ENCODE peak calls at places on chromosomes 11 and 22, in nine cellular contexts. One of them, this sample, is unnamed.

GRCh38 chr11:102685311-102685710 is 20.3 kb downstream of the MMP27 start:
- DNase-seq in H9: no peak
- DNase-seq in lower lobe of right lung: no peak
- DNase-seq in epithelial cell of esophagus: peak
- DNase-seq in mammary epithelial cell: peak
- DNase-seq in AG10803: no peak
- DNase-seq in HCT116: no peak
- DNase-seq in fibroblast of mammary gland: no peak
- DNase-seq in colonic mucosa: no peak
- DNase-seq in this sample: no peak

GRCh38 chr11:66419825-66420224 is 1.0 kb upstream of the NPAS4 start:
- DNase-seq in H9: peak
- DNase-seq in lower lobe of right lung: no peak
- DNase-seq in epithelial cell of esophagus: no peak
- DNase-seq in mammary epithelial cell: no peak
- DNase-seq in AG10803: no peak
- DNase-seq in HCT116: no peak
- DNase-seq in fibroblast of mammary gland: no peak
- DNase-seq in colonic mucosa: no peak
- DNase-seq in this sample: no peak

GRCh38 chr11:47161134-47161854 is 15.4 kb downstream of the ARFGAP2 start:
- DNase-seq in H9: peak
- DNase-seq in lower lobe of right lung: peak
- DNase-seq in epithelial cell of esophagus: peak
- DNase-seq in mammary epithelial cell: peak
- DNase-seq in AG10803: peak
- DNase-seq in HCT116: no peak
- DNase-seq in fibroblast of mammary gland: peak
- DNase-seq in colonic mucosa: peak
- DNase-seq in this sample: peak

GRCh38 chr11:10575346-10575745 is 6.9 kb upstream of the LYVE1 start:
- DNase-seq in H9: no peak
- DNase-seq in lower lobe of right lung: no peak
- DNase-seq in epithelial cell of esophagus: no peak
- DNase-seq in mammary epithelial cell: no peak
- DNase-seq in AG10803: no peak
- DNase-seq in HCT116: no peak
- DNase-seq in fibroblast of mammary gland: no peak
- DNase-seq in colonic mucosa: no peak
- DNase-seq in this sample: no peak

GRCh38 chr11:119676461-119677020 is 52.5 kb downstream of the NECTIN1 start:
- DNase-seq in H9: no peak
- DNase-seq in lower lobe of right lung: no peak
- DNase-seq in epithelial cell of esophagus: peak
- DNase-seq in mammary epithelial cell: no peak
- DNase-seq in AG10803: peak
- DNase-seq in HCT116: no peak
- DNase-seq in fibroblast of mammary gland: peak
- DNase-seq in colonic mucosa: no peak
- DNase-seq in this sample: peak

GRCh38 chr11:1435820-1436467 is 46.2 kb downstream of the BRSK2 start:
- DNase-seq in H9: peak
- DNase-seq in lower lobe of right lung: no peak
- DNase-seq in epithelial cell of esophagus: no peak
- DNase-seq in mammary epithelial cell: no peak
- DNase-seq in AG10803: no peak
- DNase-seq in HCT116: no peak
- DNase-seq in fibroblast of mammary gland: no peak
- DNase-seq in colonic mucosa: no peak
- DNase-seq in this sample: no peak

GRCh38 chr22:31530816-31531180 is 34.5 kb downstream of the SFI1 start:
- DNase-seq in H9: no peak
- DNase-seq in lower lobe of right lung: no peak
- DNase-seq in epithelial cell of esophagus: no peak
- DNase-seq in mammary epithelial cell: no peak
- DNase-seq in AG10803: no peak
- DNase-seq in HCT116: no peak
- DNase-seq in fibroblast of mammary gland: no peak
- DNase-seq in colonic mucosa: no peak
- DNase-seq in this sample: no peak

GRCh38 chr22:50672471-50673230 is at the start of gene SHANK3:
- DNase-seq in H9: no peak
- DNase-seq in lower lobe of right lung: peak
- DNase-seq in epithelial cell of esophagus: no peak
- DNase-seq in mammary epithelial cell: no peak
- DNase-seq in AG10803: no peak
- DNase-seq in HCT116: no peak
- DNase-seq in fibroblast of mammary gland: no peak
- DNase-seq in colonic mucosa: no peak
- DNase-seq in this sample: no peak

GRCh38 chr11:100574894-100575769 is 112.0 kb upstream of the ARHGAP42 start:
- DNase-seq in H9: no peak
- DNase-seq in lower lobe of right lung: no peak
- DNase-seq in epithelial cell of esophagus: peak
- DNase-seq in mammary epithelial cell: peak
- DNase-seq in AG10803: peak
- DNase-seq in HCT116: peak
- DNase-seq in fibroblast of mammary gland: peak
- DNase-seq in colonic mucosa: no peak
- DNase-seq in this sample: peak
- TF ChIP-seq CTCF in H9: peak
- TF ChIP-seq CTCF in lower lobe of right lung: peak
- TF ChIP-seq CTCF in epithelial cell of esophagus: peak
- TF ChIP-seq CTCF in mammary epithelial cell: peak
- TF ChIP-seq CTCF in AG10803: peak
- TF ChIP-seq CTCF in HCT116: peak
- TF ChIP-seq CTCF in fibroblast of mammary gland: peak
- TF ChIP-seq CTCF in colonic mucosa: no peak
- TF ChIP-seq CTCF in this sample: peak

DNA sequence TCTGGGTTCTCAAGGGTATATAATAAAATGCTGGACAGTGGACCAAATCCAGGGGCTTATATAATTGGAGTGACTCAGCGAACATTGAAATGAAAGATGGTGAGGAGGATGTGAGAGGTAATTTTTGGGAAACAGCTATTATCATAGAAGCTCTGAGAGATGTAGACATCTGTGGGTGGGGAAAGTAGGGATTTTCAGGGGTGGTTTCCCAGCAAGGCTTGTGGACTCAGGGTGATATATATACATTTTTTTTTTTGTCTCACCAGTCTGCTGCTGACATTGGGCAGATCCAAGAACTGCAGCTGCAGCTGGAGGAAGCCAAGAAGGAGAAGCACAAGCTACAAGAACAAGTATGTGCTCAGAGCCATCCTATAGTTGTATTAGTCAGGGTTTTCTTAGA is 208.1 kb downstream of the MYO18B start:
- DNase-seq in H9: no peak
- DNase-seq in lower lobe of right lung: no peak
- DNase-seq in epithelial cell of esophagus: no peak
- DNase-seq in mammary epithelial cell: no peak
- DNase-seq in AG10803: no peak
- DNase-seq in HCT116: no peak
- DNase-seq in fibroblast of mammary gland: no peak
- DNase-seq in colonic mucosa: no peak
- DNase-seq in this sample: no peak
- TF ChIP-seq CTCF in H9: no peak
- TF ChIP-seq CTCF in lower lobe of right lung: no peak
- TF ChIP-seq CTCF in epithelial cell of esophagus: no peak
- TF ChIP-seq CTCF in mammary epithelial cell: no peak
- TF ChIP-seq CTCF in AG10803: no peak
- TF ChIP-seq CTCF in HCT116: no peak
- TF ChIP-seq CTCF in fibroblast of mammary gland: no peak
- TF ChIP-seq CTCF in colonic mucosa: no peak
- TF ChIP-seq CTCF in this sample: no peak

GRCh38 chr22:43228330-43228729 is 41.4 kb upstream of the TTLL12 start:
- DNase-seq in H9: peak
- DNase-seq in lower lobe of right lung: no peak
- DNase-seq in epithelial cell of esophagus: peak
- DNase-seq in mammary epithelial cell: no peak
- DNase-seq in AG10803: peak
- DNase-seq in HCT116: peak
- DNase-seq in fibroblast of mammary gland: peak
- DNase-seq in colonic mucosa: peak
- DNase-seq in this sample: no peak
- TF ChIP-seq CTCF in H9: peak
- TF ChIP-seq CTCF in lower lobe of right lung: peak
- TF ChIP-seq CTCF in epithelial cell of esophagus: peak
- TF ChIP-seq CTCF in mammary epithelial cell: peak
- TF ChIP-seq CTCF in AG10803: no peak
- TF ChIP-seq CTCF in HCT116: peak
- TF ChIP-seq CTCF in fibroblast of mammary gland: peak
- TF ChIP-seq CTCF in colonic mucosa: no peak
- TF ChIP-seq CTCF in this sample: peak

DNA sequence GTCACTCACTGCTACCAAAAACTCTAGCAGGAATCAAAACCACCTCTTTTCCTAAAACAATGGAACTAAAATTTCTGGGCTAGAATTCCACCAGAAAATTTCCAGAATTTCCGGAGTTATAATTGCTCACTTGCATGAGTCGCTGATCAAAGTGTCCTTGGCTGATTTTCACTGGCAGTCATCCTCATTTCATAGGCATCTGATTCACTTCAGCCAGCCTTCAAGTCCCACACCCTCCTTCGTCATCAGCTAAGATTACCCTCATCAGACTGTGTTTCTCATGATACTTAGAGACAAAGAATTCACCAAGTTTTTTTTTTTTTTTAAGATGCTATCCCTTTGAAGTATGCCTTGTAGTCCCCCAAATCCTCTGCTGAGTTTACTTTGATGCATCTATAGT is 71.4 kb upstream of the RAB38 start:
- DNase-seq in H9: no peak
- DNase-seq in lower lobe of right lung: no peak
- DNase-seq in epithelial cell of esophagus: peak
- DNase-seq in mammary epithelial cell: peak
- DNase-seq in AG10803: peak
- DNase-seq in HCT116: no peak
- DNase-seq in fibroblast of mammary gland: peak
- DNase-seq in colonic mucosa: no peak
- DNase-seq in this sample: peak
- TF ChIP-seq CTCF in H9: no peak
- TF ChIP-seq CTCF in lower lobe of right lung: no peak
- TF ChIP-seq CTCF in epithelial cell of esophagus: no peak
- TF ChIP-seq CTCF in mammary epithelial cell: no peak
- TF ChIP-seq CTCF in AG10803: no peak
- TF ChIP-seq CTCF in HCT116: no peak
- TF ChIP-seq CTCF in fibroblast of mammary gland: no peak
- TF ChIP-seq CTCF in colonic mucosa: no peak
- TF ChIP-seq CTCF in this sample: no peak

GRCh38 chr11:11988099-11988651 is 20.3 kb downstream of the DKK3 start:
- DNase-seq in H9: peak
- DNase-seq in lower lobe of right lung: no peak
- DNase-seq in epithelial cell of esophagus: peak
- DNase-seq in mammary epithelial cell: no peak
- DNase-seq in AG10803: peak
- DNase-seq in HCT116: no peak
- DNase-seq in fibroblast of mammary gland: peak
- DNase-seq in colonic mucosa: no peak
- DNase-seq in this sample: peak

GRCh38 chr11:11985954-11986949 is 22.2 kb downstream of the DKK3 start:
- DNase-seq in H9: peak
- DNase-seq in lower lobe of right lung: no peak
- DNase-seq in epithelial cell of esophagus: no peak
- DNase-seq in mammary epithelial cell: no peak
- DNase-seq in AG10803: no peak
- DNase-seq in HCT116: no peak
- DNase-seq in fibroblast of mammary gland: no peak
- DNase-seq in colonic mucosa: no peak
- DNase-seq in this sample: no peak

GRCh38 chr11:11988862-11989261 is 19.6 kb downstream of the DKK3 start:
- DNase-seq in H9: no peak
- DNase-seq in lower lobe of right lung: no peak
- DNase-seq in epithelial cell of esophagus: no peak
- DNase-seq in mammary epithelial cell: no peak
- DNase-seq in AG10803: no peak
- DNase-seq in HCT116: no peak
- DNase-seq in fibroblast of mammary gland: no peak
- DNase-seq in colonic mucosa: no peak
- DNase-seq in this sample: no peak

GRCh38 chr11:11985016-11985715 is 23.3 kb downstream of the DKK3 start:
- DNase-seq in H9: peak
- DNase-seq in lower lobe of right lung: no peak
- DNase-seq in epithelial cell of esophagus: peak
- DNase-seq in mammary epithelial cell: no peak
- DNase-seq in AG10803: peak
- DNase-seq in HCT116: no peak
- DNase-seq in fibroblast of mammary gland: peak
- DNase-seq in colonic mucosa: no peak
- DNase-seq in this sample: peak

GRCh38 chr11:11987503-11988022 is 20.9 kb downstream of the DKK3 start:
- DNase-seq in H9: peak
- DNase-seq in lower lobe of right lung: no peak
- DNase-seq in epithelial cell of esophagus: peak
- DNase-seq in mammary epithelial cell: no peak
- DNase-seq in AG10803: peak
- DNase-seq in HCT116: no peak
- DNase-seq in fibroblast of mammary gland: peak
- DNase-seq in colonic mucosa: no peak
- DNase-seq in this sample: peak
- TF ChIP-seq CTCF in H9: peak
- TF ChIP-seq CTCF in lower lobe of right lung: no peak
- TF ChIP-seq CTCF in epithelial cell of esophagus: peak
- TF ChIP-seq CTCF in mammary epithelial cell: peak
- TF ChIP-seq CTCF in AG10803: peak
- TF ChIP-seq CTCF in HCT116: peak
- TF ChIP-seq CTCF in fibroblast of mammary gland: peak
- TF ChIP-seq CTCF in colonic mucosa: no peak
- TF ChIP-seq CTCF in this sample: peak

GRCh38 chr11:43573233-43573632 is 107.3 kb upstream of the HSD17B12 start:
- DNase-seq in H9: peak
- DNase-seq in lower lobe of right lung: no peak
- DNase-seq in epithelial cell of esophagus: peak
- DNase-seq in mammary epithelial cell: no peak
- DNase-seq in AG10803: no peak
- DNase-seq in HCT116: peak
- DNase-seq in fibroblast of mammary gland: peak
- DNase-seq in colonic mucosa: no peak
- DNase-seq in this sample: no peak
- TF ChIP-seq CTCF in H9: peak
- TF ChIP-seq CTCF in lower lobe of right lung: peak
- TF ChIP-seq CTCF in epithelial cell of esophagus: peak
- TF ChIP-seq CTCF in mammary epithelial cell: peak
- TF ChIP-seq CTCF in AG10803: peak
- TF ChIP-seq CTCF in HCT116: peak
- TF ChIP-seq CTCF in fibroblast of mammary gland: peak
- TF ChIP-seq CTCF in colonic mucosa: no peak
- TF ChIP-seq CTCF in this sample: peak